ENCODE peak calls at places on chromosomes 12 and 14, in nine cellular contexts. G is colonic mucosa; F is CD8-positive, alpha-beta memory T cell; J is lung; B is Peyer's patch; O is H9; D is K562; S is heart left ventricle; P is ovary. I is an unnamed sample. For H3K4me1, the result is how much of the 10 kb centered on the place peaks cover.

GRCh38 chr12:113111247-113111646 is 24.3 kb downstream of the RASAL1 start:
- DNase-seq in G (no peak), F (no peak), J (no peak), B (no peak), O (no peak), D (no peak), S (no peak), P (no peak), I (no peak)

GRCh38 chr12:47718531-47718930 is 6.8 kb downstream of the ENDOU start:
- DNase-seq in G (no peak), F (no peak), J (peak), B (no peak), O (no peak), D (no peak), S (no peak), P (no peak), I (no peak)

GRCh38 chr12:113461666-113462065 is 10.0 kb downstream of the LHX5 start:
- DNase-seq in G (no peak), F (no peak), J (no peak), B (no peak), O (peak), D (peak), S (no peak), P (no peak), I (no peak)

GRCh38 chr12:32541754-32542374 is 137.2 kb upstream of the DNM1L start:
- DNase-seq in G (no peak), F (no peak), J (no peak), B (no peak), O (no peak), D (no peak), S (no peak), P (no peak), I (no peak)

GRCh38 chr12:62720661-62721330 is 214.2 kb downstream of the PPM1H start:
- DNase-seq in G (no peak), F (no peak), J (no peak), B (no peak), O (no peak), D (no peak), S (peak), P (no peak), I (no peak)

GRCh38 chr12:105253882-105254513 is 18.0 kb upstream of the APPL2 start:
- DNase-seq in G (no peak), F (no peak), J (no peak), B (no peak), O (no peak), D (no peak), S (no peak), P (no peak), I (no peak)

GRCh38 chr14:82403972-82404371 is 870.3 kb upstream of the SEL1L start:
- DNase-seq in G (no peak), F (no peak), J (no peak), B (no peak), O (no peak), D (no peak), S (no peak), P (no peak), I (no peak)

GRCh38 chr12:114888458-114888857 is 204.5 kb upstream of the TBX3 start:
- DNase-seq in G (no peak), F (no peak), J (no peak), B (no peak), O (no peak), D (no peak), S (no peak), P (no peak), I (no peak)

GRCh38 chr12:19130224-19131019 is 889 bp downstream of the PLEKHA5 start:
- DNase-seq in G (peak), F (peak), J (no peak), B (no peak), O (peak), D (peak), S (peak), P (peak), I (peak)

GRCh38 chr12:96889273-96889933 is 17.7 kb upstream of the NEDD1 start:
- DNase-seq in G (no peak), F (no peak), J (no peak), B (no peak), O (no peak), D (no peak), S (no peak), P (no peak), I (no peak)

GRCh38 chr14:23727566-23728335 is 91.6 kb downstream of the DHRS2 start:
- DNase-seq in G (no peak), F (no peak), J (no peak), B (no peak), O (peak), D (peak), S (no peak), P (no peak), I (no peak)

GRCh38 chr12:124747426-124748161 is 116.1 kb downstream of the SCARB1 start:
- DNase-seq in G (peak), F (no peak), J (no peak), B (no peak), O (no peak), D (no peak), S (no peak), P (no peak), I (no peak)

GRCh38 chr12:65619018-65619417 is 205.3 kb upstream of the HMGA2 start:
- DNase-seq in G (no peak), F (no peak), J (no peak), B (no peak), O (no peak), D (no peak), S (no peak), P (no peak), I (no peak)

GRCh38 chr14:42047421-42048045 is 440.9 kb downstream of the LRFN5 start:
- DNase-seq in G (no peak), F (no peak), J (no peak), B (no peak), O (no peak), D (no peak), S (no peak), P (no peak), I (no peak)

GRCh38 chr14:100676089-100676685 is 50.5 kb upstream of the DLK1 start:
- DNase-seq in G (peak), F (no peak), J (no peak), B (no peak), O (no peak), D (peak), S (no peak), P (no peak), I (no peak)

GRCh38 chr14:95252219-95252618 is 67.5 kb downstream of the CLMN start:
- DNase-seq in G (no peak), F (no peak), J (no peak), B (no peak), O (no peak), D (no peak), S (no peak), P (no peak), I (no peak)

GRCh38 chr12:15532364-15532977 is 210.2 kb downstream of the PTPRO start:
- DNase-seq in G (peak), F (no peak), J (no peak), B (peak), O (peak), D (peak), S (no peak), P (no peak), I (peak)

GRCh38 chr14:90519262-90519920 is 122.6 kb downstream of the CALM1 start:
- DNase-seq in G (no peak), F (no peak), J (no peak), B (no peak), O (peak), D (no peak), S (no peak), P (no peak), I (no peak)

GRCh38 chr14:65137648-65138317 is 35.5 kb upstream of the MAX start:
- DNase-seq in G (no peak), F (no peak), J (no peak), B (no peak), O (no peak), D (no peak), S (peak), P (no peak), I (no peak)

GRCh38 chr12:105226219-105226618 is 9.8 kb downstream of the APPL2 start:
- DNase-seq in G (peak), F (no peak), J (no peak), B (peak), O (no peak), D (peak), S (peak), P (peak), I (no peak)

GRCh38 chr12:66744956-66745383 is 66.1 kb upstream of the GRIP1 start:
- DNase-seq in G (no peak), F (no peak), J (no peak), B (no peak), O (no peak), D (no peak), S (no peak), P (no peak), I (no peak)

GRCh38 chr12:130702966-130703732 is 12.9 kb downstream of the RIMBP2 start:
- DNase-seq in G (no peak), F (no peak), J (no peak), B (no peak), O (peak), D (no peak), S (no peak), P (no peak), I (no peak)

GRCh38 chr12:96132819-96133218 is 61.4 kb upstream of the ELK3 start:
- DNase-seq in G (no peak), F (no peak), J (no peak), B (no peak), O (no peak), D (peak), S (no peak), P (no peak), I (peak)

GRCh38 chr12:15256760-15257159 is 35.5 kb upstream of the RERG start:
- DNase-seq in G (no peak), F (no peak), J (no peak), B (no peak), O (no peak), D (no peak), S (no peak), P (no peak), I (no peak)

GRCh38 chr14:35412281-35413057 is 7.9 kb upstream of the NFKBIA start:
- DNase-seq in G (no peak), F (no peak), J (peak), B (no peak), O (no peak), D (no peak), S (no peak), P (no peak), I (no peak)

GRCh38 chr14:38948171-38948570 is 154.9 kb downstream of the SEC23A start:
- DNase-seq in G (no peak), F (no peak), J (no peak), B (no peak), O (no peak), D (no peak), S (no peak), P (no peak), I (no peak)

DNA sequence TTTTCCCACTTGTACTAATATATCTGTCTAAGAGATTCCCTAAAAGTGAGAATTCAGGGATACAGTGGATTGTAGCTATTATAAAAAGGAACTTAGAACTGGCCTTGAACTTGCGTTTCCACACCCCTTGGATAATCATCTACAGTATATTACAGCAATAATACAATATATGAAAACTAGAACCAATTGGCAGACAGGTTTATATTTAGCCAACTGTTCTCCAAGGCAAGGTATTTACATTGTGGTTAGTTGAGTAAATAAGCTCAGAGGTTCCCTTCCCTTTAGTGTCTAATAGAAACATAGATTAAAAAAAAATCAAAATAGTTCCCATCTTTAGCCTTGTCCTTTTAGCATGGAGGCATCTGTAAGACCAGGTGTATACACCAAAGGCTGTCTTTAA is 42.1 kb downstream of the LIMA1 start:
- DNase-seq in G (no peak), F (no peak), J (no peak), B (no peak), O (no peak), D (no peak), S (no peak), P (no peak), I (no peak)
- H3K4me1 ChIP-seq in G (under half), F (under half), J (under half), B (half or more), O (under half), D (under half), S (under half), P (under half), I (under half)

GRCh38 chr12:57138526-57139272 is 8.7 kb downstream of the LRP1-AS start:
- DNase-seq in G (peak), F (no peak), J (peak), B (no peak), O (no peak), D (peak), S (peak), P (peak), I (no peak)

GRCh38 chr12:57134949-57135348 is 6.7 kb downstream of the LRP1 start:
- DNase-seq in G (no peak), F (no peak), J (no peak), B (no peak), O (no peak), D (no peak), S (no peak), P (no peak), I (no peak)

GRCh38 chr12:57135487-57135886 is 7.2 kb downstream of the LRP1 start:
- DNase-seq in G (no peak), F (no peak), J (no peak), B (no peak), O (peak), D (no peak), S (peak), P (no peak), I (no peak)

GRCh38 chr12:57133916-57134315 is 5.6 kb downstream of the LRP1 start:
- DNase-seq in G (peak), F (no peak), J (no peak), B (no peak), O (no peak), D (no peak), S (peak), P (no peak), I (no peak)

DNA sequence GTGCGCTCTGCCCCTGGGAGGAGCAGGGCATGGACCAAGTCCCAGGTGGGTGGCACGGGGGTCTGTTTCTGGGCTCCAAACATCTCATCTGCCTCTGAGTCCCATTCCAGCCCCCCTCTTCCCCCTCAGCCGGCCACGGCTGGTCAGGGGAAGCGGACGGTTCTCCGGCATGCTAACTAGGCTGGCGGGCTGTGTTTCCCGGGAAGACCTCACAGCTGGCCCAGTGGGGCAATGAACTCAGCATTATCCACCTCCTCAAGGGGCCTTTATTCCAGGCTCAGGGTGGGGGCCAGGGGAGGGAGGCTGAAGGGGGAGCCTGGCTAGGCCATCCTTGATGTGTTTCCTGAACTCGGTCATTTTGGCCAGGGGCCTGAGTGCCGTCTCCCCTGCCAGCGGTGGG is 7.7 kb downstream of the LRP1 start:
- DNase-seq in G (no peak), F (no peak), J (no peak), B (no peak), O (peak), D (no peak), S (peak), P (peak), I (no peak)
- H3K27ac ChIP-seq in G (peak), F (no peak), J (peak), B (peak), O (no peak), D (no peak), S (peak), P (peak), I (no peak)

GRCh38 chr14:51999084-51999483 is 9.7 kb downstream of the RTRAF start:
- DNase-seq in G (no peak), F (no peak), J (no peak), B (no peak), O (no peak), D (no peak), S (no peak), P (no peak), I (no peak)
- H3K4me1 ChIP-seq in G (under half), F (under half), J (under half), B (under half), O (under half), D (under half), S (under half), P (under half), I (under half)

GRCh38 chr14:73895939-73896338 is 9.3 kb downstream of the ZNF410 start:
- DNase-seq in G (no peak), F (no peak), J (no peak), B (no peak), O (no peak), D (no peak), S (no peak), P (no peak), I (no peak)

GRCh38 chr14:73896521-73896920 is 9.9 kb downstream of the ZNF410 start:
- DNase-seq in G (no peak), F (no peak), J (no peak), B (no peak), O (no peak), D (no peak), S (no peak), P (no peak), I (no peak)
- H3K27ac ChIP-seq in G (no peak), F (no peak), J (no peak), B (no peak), O (no peak), D (no peak), S (peak), P (no peak), I (no peak)

I was measured in CD4-positive, alpha-beta memory T cell.